ENCODE peak calls at places on chromosomes 5 and 9, in six cellular contexts. G is IMR-90, Z is adrenal gland, D is heart left ventricle, P is HCT116, A is ovary. C is an unnamed sample.

GRCh38 chr9:137685035-137685885 is 66.5 kb downstream of the EHMT1 start:
- DNase-seq in D (no peak), A (no peak), G (peak), Z (no peak), P (no peak), C (no peak)

GRCh38 chr9:124029617-124030016 is 18.0 kb downstream of the LHX2 start:
- DNase-seq in A (no peak), G (no peak), D (no peak), Z (no peak), P (no peak), C (no peak)

GRCh38 chr5:9437741-9438240 is 108.1 kb downstream of the SEMA5A start:
- DNase-seq in D (no peak), P (no peak), A (no peak), G (peak), Z (no peak), C (no peak)

GRCh38 chr5:168819004-168819626 is 239.9 kb upstream of the PANK3 start:
- DNase-seq in P (no peak), Z (no peak), D (no peak), A (no peak), G (no peak), C (no peak)

GRCh38 chr9:80090317-80090716 is 518.6 kb downstream of the TLE4 start:
- DNase-seq in G (no peak), D (no peak), A (no peak), Z (no peak), P (no peak), C (no peak)

GRCh38 chr5:36090033-36090432 is 23.4 kb upstream of the UGT3A2 start:
- DNase-seq in G (peak), D (no peak), A (no peak), P (peak), Z (no peak), C (no peak)

GRCh38 chr9:34869390-34869789 is 88.7 kb upstream of the PHF24 start:
- DNase-seq in P (peak), G (peak), D (no peak), Z (no peak), A (no peak), C (no peak)

GRCh38 chr5:125372694-125373621 is 626.5 kb upstream of the ZNF608 start:
- DNase-seq in D (no peak), A (no peak), G (peak), Z (no peak), P (no peak), C (no peak)

GRCh38 chr9:131324736-131325679 is 35.5 kb downstream of the PLPP7 start:
- DNase-seq in A (no peak), D (no peak), Z (no peak), P (no peak), G (no peak), C (no peak)

GRCh38 chr9:35816708-35817107 is 1.9 kb upstream of the HINT2 start:
- DNase-seq in Z (no peak), G (no peak), D (no peak), A (no peak), P (no peak), C (no peak)

GRCh38 chr5:125551246-125551645 is 804.8 kb upstream of the ZNF608 start:
- DNase-seq in A (no peak), P (no peak), G (peak), Z (no peak), D (no peak), C (no peak)

GRCh38 chr9:75086443-75087278 is 1.3 kb downstream of the NMRK1 start:
- DNase-seq in P (no peak), G (no peak), Z (peak), A (peak), D (no peak), C (peak)

GRCh38 chr9:135500071-135500524 is 384 bp upstream of the MRPS2 start:
- DNase-seq in G (peak), A (no peak), D (no peak), Z (no peak), P (no peak), C (no peak)

GRCh38 chr5:145176041-145176440 is 659.1 kb downstream of the PRELID2 start:
- DNase-seq in P (no peak), Z (no peak), G (no peak), A (no peak), D (no peak), C (no peak)

GRCh38 chr5:74630387-74631087 is 10.0 kb downstream of the ENC1 start:
- DNase-seq in Z (no peak), A (no peak), G (peak), P (no peak), D (no peak), C (no peak)

GRCh38 chr5:149939572-149939971 is 5.0 kb downstream of the PDE6A start:
- DNase-seq in G (no peak), A (no peak), D (no peak), Z (no peak), P (no peak), C (no peak)

GRCh38 chr9:117718085-117718484 is 13.9 kb downstream of the TLR4 start:
- DNase-seq in A (no peak), P (no peak), Z (no peak), D (no peak), G (no peak), C (peak)

GRCh38 chr9:111038336-111039202 is at the start of gene LPAR1:
- DNase-seq in D (peak), P (peak), Z (peak), A (peak), G (peak), C (peak)

GRCh38 chr9:134791009-134791408 is 89.6 kb upstream of the FCN2 start:
- DNase-seq in G (no peak), A (no peak), P (no peak), Z (no peak), D (no peak), C (no peak)

GRCh38 chr5:65190328-65191053 is 291.2 kb downstream of the ADAMTS6 start:
- DNase-seq in Z (no peak), D (no peak), A (no peak), G (peak), P (no peak), C (no peak)
- TF ChIP-seq POLR2A in Z (no peak), D (no peak), A (no peak), G (peak), P (no peak), C (no peak)

DNA sequence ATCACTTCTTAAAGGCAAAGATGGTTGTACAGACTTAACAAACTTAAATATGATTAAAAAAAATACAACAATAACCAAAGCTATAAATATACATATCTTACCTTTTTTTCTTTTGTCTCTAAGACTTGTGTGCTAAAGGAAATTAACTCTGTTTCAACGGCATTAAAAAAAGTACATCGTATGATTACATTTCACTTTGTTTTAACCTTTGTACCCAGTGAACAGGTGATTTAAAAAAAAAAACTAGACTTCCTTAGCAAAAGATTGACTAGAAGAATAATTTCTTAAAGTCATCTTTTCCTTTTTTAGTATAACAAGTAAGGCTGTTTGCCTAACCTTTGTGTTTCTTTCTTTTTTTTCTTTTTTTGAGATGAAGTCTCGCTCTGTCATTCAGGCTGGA is at the start of gene LRRC19:
- DNase-seq in A (no peak), Z (no peak), G (no peak), D (no peak), P (no peak), C (no peak)
- H3K4me3 ChIP-seq in A (no peak), Z (no peak), G (no peak), D (no peak), P (no peak), C (peak)

DNA sequence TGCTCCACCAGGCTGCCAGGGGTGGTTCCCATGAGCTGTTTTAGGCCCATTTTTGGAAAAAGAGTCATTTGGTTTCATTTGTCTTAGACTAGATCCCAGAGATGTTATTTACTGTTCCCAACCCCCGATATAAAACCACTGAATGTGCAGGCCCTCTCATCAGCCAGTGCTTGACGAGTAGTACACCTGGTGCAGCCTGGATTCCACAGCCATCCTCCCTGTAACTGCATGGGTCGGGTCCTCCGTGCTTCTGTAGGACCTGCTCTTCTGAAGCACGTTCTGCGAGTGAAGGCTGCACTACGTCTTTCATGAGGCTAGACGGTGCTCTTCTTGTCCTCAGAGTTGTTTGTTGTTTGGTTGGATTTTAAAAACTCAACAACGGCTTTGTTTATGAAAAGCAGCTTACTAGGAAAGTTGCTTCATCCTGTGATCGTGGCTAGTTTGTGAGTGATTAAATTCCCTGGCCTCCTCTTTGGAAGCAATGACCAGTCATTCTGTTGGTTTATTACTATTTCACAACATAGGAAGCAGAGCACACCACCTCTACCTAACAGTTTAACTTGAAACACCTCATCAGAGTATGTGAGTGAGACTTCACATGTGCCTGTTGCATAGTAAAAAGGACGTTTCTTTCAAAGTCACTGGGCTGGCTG is 135.2 kb downstream of the AOPEP start:
- DNase-seq in A (no peak), G (peak), D (no peak), Z (no peak), P (no peak), C (no peak)
- TF ChIP-seq POLR2A in A (no peak), G (no peak), D (no peak), Z (no peak), P (no peak), C (no peak)

GRCh38 chr9:86405086-86405491 is 50.9 kb upstream of the TUT7 start:
- DNase-seq in Z (no peak), G (no peak), A (no peak), P (no peak), D (no peak), C (no peak)

GRCh38 chr9:86407022-86407421 is 52.8 kb upstream of the TUT7 start:
- DNase-seq in G (peak), A (no peak), Z (peak), P (no peak), D (no peak), C (no peak)

GRCh38 chr9:86406366-86406765 is 52.2 kb upstream of the TUT7 start:
- DNase-seq in P (no peak), A (no peak), G (peak), D (no peak), Z (peak), C (no peak)

GRCh38 chr9:86408121-86408520 is 53.9 kb upstream of the TUT7 start:
- DNase-seq in A (no peak), P (no peak), Z (no peak), D (no peak), G (peak), C (no peak)

GRCh38 chr9:86405926-86406325 is 51.7 kb upstream of the TUT7 start:
- DNase-seq in G (peak), Z (peak), D (no peak), A (no peak), P (peak), C (no peak)
- H3K4me3 ChIP-seq in G (peak), Z (peak), D (no peak), A (no peak), P (peak), C (no peak)

DNA sequence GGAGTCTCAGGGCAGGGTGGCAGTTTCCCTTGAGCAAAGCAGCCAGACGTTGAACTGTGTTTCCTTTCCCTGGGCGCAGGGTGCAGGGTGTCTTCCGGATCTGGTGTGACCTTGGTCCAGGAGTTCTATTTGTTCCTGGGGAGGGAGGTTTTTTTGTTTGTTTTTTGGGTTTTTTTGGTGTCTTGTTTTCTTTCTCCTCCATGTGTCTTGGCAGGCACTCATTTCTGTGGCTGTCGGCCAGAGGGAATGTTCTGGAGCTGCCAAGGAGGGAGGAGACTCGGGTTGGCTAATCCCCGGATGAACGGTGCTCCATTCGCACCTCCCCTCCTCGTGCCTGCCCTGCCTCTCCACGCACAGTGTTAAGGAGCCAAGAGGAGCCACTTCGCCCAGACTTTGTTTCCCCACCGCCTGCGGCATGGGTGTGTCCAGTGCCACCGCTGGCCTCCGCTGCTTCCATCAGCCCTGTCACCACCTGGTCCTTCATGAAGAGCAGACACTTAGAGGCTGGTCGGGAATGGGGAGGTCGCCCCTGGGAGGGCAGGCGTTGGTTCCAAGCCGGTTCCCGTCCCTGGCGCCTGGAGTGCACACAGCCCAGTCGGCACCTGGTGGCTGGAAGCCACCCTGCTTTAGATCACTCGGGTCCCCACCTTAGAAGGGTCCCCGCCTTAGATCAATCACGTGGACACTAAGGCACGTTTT is 3.5 kb upstream of the PHYHD1 start:
- DNase-seq in A (peak), Z (peak), D (peak), G (peak), P (no peak), C (no peak)
- TF ChIP-seq POLR2A in A (no peak), Z (no peak), D (no peak), G (no peak), P (no peak), C (no peak)

DNA sequence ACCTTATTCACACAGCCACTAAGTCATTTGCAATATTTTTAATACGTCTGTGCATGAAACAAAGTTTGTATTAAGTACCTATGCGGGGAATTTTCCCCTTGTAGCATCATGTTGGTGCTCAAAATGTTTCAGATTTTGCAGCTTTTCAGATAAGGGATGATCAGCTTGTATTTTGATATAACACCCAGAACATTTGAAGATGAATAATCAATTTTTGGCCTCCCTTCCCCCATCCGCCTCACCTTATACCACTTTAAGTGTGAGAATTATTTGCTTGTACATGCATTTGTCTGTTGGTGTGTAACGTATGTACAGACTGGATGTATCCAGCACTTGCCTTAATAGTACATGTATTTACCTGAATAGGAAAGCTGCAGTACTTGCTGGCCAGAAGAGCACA is 1.7 kb downstream of the JAK2 start:
- DNase-seq in Z (no peak), A (no peak), D (no peak), G (no peak), P (no peak), C (no peak)
- H3K4me3 ChIP-seq in Z (peak), A (peak), D (peak), G (peak), P (no peak), C (peak)

GRCh38 chr5:53253421-53253871 is 143.9 kb upstream of the MOCS2 start:
- DNase-seq in Z (no peak), P (no peak), D (no peak), A (no peak), G (peak), C (no peak)
- TF ChIP-seq POLR2A in Z (no peak), P (no peak), D (no peak), A (no peak), G (no peak), C (no peak)

GRCh38 chr9:77956555-77956954 is 75.1 kb downstream of the GNAQ start:
- DNase-seq in D (no peak), Z (no peak), A (no peak), P (no peak), G (no peak), C (no peak)
- H3K4me3 ChIP-seq in D (no peak), Z (no peak), A (no peak), P (no peak), G (no peak), C (no peak)

GRCh38 chr9:89686134-89686533 is 81.3 kb downstream of the GADD45G start:
- DNase-seq in P (no peak), D (no peak), G (no peak), Z (peak), A (no peak), C (no peak)
- TF ChIP-seq POLR2A in P (no peak), D (no peak), G (no peak), Z (no peak), A (no peak), C (no peak)